ENCODE peak calls at places on chromosome 1, in nine cellular contexts. One of them, this sample, is unnamed.

GRCh38 chr1:77039739-77040138 is 172.5 kb downstream of the ST6GALNAC5 start:
- DNase-seq in kidney tubule cell: peak; percentile 94
- DNase-seq in C1 segment of cervical spinal cord: no peak
- DNase-seq in progenitor cell of endocrine pancreas: no peak
- DNase-seq in NCI-H1092 treated with DMSO at 0.1 percent for 48 hours: no peak
- DNase-seq in AG09319: peak; percentile 67
- DNase-seq in iPS-NIHi11: no peak
- DNase-seq in Calu3: peak; percentile 29
- DNase-seq in HCT116: peak; percentile 66
- DNase-seq in this sample: peak; percentile 53

GRCh38 chr1:201949491-201949890 is 3.1 kb upstream of the LMOD1 start:
- DNase-seq in kidney tubule cell: no peak
- DNase-seq in C1 segment of cervical spinal cord: no peak
- DNase-seq in progenitor cell of endocrine pancreas: no peak
- DNase-seq in NCI-H1092 treated with DMSO at 0.1 percent for 48 hours: no peak
- DNase-seq in AG09319: no peak
- DNase-seq in iPS-NIHi11: no peak
- DNase-seq in Calu3: no peak
- DNase-seq in HCT116: no peak
- DNase-seq in this sample: no peak

GRCh38 chr1:178527117-178527516 is 14.2 kb downstream of the TEX35 start:
- DNase-seq in kidney tubule cell: no peak
- DNase-seq in C1 segment of cervical spinal cord: no peak
- DNase-seq in progenitor cell of endocrine pancreas: no peak
- DNase-seq in NCI-H1092 treated with DMSO at 0.1 percent for 48 hours: no peak
- DNase-seq in AG09319: no peak
- DNase-seq in iPS-NIHi11: no peak
- DNase-seq in Calu3: no peak
- DNase-seq in HCT116: no peak
- DNase-seq in this sample: no peak

GRCh38 chr1:192476802-192477298 is 98.7 kb upstream of the RGS1 start:
- DNase-seq in kidney tubule cell: peak; percentile 20
- DNase-seq in C1 segment of cervical spinal cord: no peak
- DNase-seq in progenitor cell of endocrine pancreas: no peak
- DNase-seq in NCI-H1092 treated with DMSO at 0.1 percent for 48 hours: no peak
- DNase-seq in AG09319: no peak
- DNase-seq in iPS-NIHi11: no peak
- DNase-seq in Calu3: peak; percentile 43
- DNase-seq in HCT116: no peak
- DNase-seq in this sample: no peak

GRCh38 chr1:6646499-6647148 is 22.0 kb downstream of the THAP3 start:
- DNase-seq in kidney tubule cell: peak; percentile 62
- DNase-seq in C1 segment of cervical spinal cord: peak; percentile 3
- DNase-seq in progenitor cell of endocrine pancreas: no peak
- DNase-seq in NCI-H1092 treated with DMSO at 0.1 percent for 48 hours: peak; percentile 63
- DNase-seq in AG09319: peak; percentile 20
- DNase-seq in iPS-NIHi11: peak; percentile 74
- DNase-seq in Calu3: no peak
- DNase-seq in HCT116: peak; percentile 19
- DNase-seq in this sample: no peak

GRCh38 chr1:84876353-84876752 is 16.7 kb downstream of the LPAR3 start:
- DNase-seq in kidney tubule cell: no peak
- DNase-seq in C1 segment of cervical spinal cord: no peak
- DNase-seq in progenitor cell of endocrine pancreas: no peak
- DNase-seq in NCI-H1092 treated with DMSO at 0.1 percent for 48 hours: no peak
- DNase-seq in AG09319: no peak
- DNase-seq in iPS-NIHi11: no peak
- DNase-seq in Calu3: no peak
- DNase-seq in HCT116: no peak
- DNase-seq in this sample: no peak

GRCh38 chr1:154326546-154327465 is 1.5 kb downstream of the ATP8B2 start:
- DNase-seq in kidney tubule cell: no peak
- DNase-seq in C1 segment of cervical spinal cord: no peak
- DNase-seq in progenitor cell of endocrine pancreas: no peak
- DNase-seq in NCI-H1092 treated with DMSO at 0.1 percent for 48 hours: no peak
- DNase-seq in AG09319: peak; percentile 85
- DNase-seq in iPS-NIHi11: no peak
- DNase-seq in Calu3: no peak
- DNase-seq in HCT116: no peak
- DNase-seq in this sample: no peak

GRCh38 chr1:114176366-114176765 is 22.7 kb upstream of the SYT6 start:
- DNase-seq in kidney tubule cell: no peak
- DNase-seq in C1 segment of cervical spinal cord: no peak
- DNase-seq in progenitor cell of endocrine pancreas: no peak
- DNase-seq in NCI-H1092 treated with DMSO at 0.1 percent for 48 hours: no peak
- DNase-seq in AG09319: no peak
- DNase-seq in iPS-NIHi11: no peak
- DNase-seq in Calu3: no peak
- DNase-seq in HCT116: no peak
- DNase-seq in this sample: no peak

GRCh38 chr1:12617511-12617900 is 504 bp downstream of the DHRS3 start:
- DNase-seq in kidney tubule cell: no peak
- DNase-seq in C1 segment of cervical spinal cord: no peak
- DNase-seq in progenitor cell of endocrine pancreas: no peak
- DNase-seq in NCI-H1092 treated with DMSO at 0.1 percent for 48 hours: no peak
- DNase-seq in AG09319: no peak
- DNase-seq in iPS-NIHi11: no peak
- DNase-seq in Calu3: peak; percentile 33
- DNase-seq in HCT116: no peak
- DNase-seq in this sample: no peak

GRCh38 chr1:58460469-58460868 is 86.1 kb downstream of the OMA1 start:
- DNase-seq in kidney tubule cell: no peak
- DNase-seq in C1 segment of cervical spinal cord: no peak
- DNase-seq in progenitor cell of endocrine pancreas: no peak
- DNase-seq in NCI-H1092 treated with DMSO at 0.1 percent for 48 hours: no peak
- DNase-seq in AG09319: no peak
- DNase-seq in iPS-NIHi11: peak; percentile 51
- DNase-seq in Calu3: no peak
- DNase-seq in HCT116: no peak
- DNase-seq in this sample: no peak

GRCh38 chr1:27602510-27603319 is 1.2 kb downstream of the AHDC1 start:
- DNase-seq in kidney tubule cell: peak; percentile 20
- DNase-seq in C1 segment of cervical spinal cord: peak; percentile 62
- DNase-seq in progenitor cell of endocrine pancreas: peak; percentile 33
- DNase-seq in NCI-H1092 treated with DMSO at 0.1 percent for 48 hours: peak; percentile 62
- DNase-seq in AG09319: no peak
- DNase-seq in iPS-NIHi11: peak; percentile 67
- DNase-seq in Calu3: peak; percentile 29
- DNase-seq in HCT116: no peak
- DNase-seq in this sample: peak; percentile 59

GRCh38 chr1:153697873-153698647 is 19.6 kb downstream of the NPR1 start:
- DNase-seq in kidney tubule cell: no peak
- DNase-seq in C1 segment of cervical spinal cord: no peak
- DNase-seq in progenitor cell of endocrine pancreas: no peak
- DNase-seq in NCI-H1092 treated with DMSO at 0.1 percent for 48 hours: no peak
- DNase-seq in AG09319: no peak
- DNase-seq in iPS-NIHi11: peak; percentile 50
- DNase-seq in Calu3: no peak
- DNase-seq in HCT116: no peak
- DNase-seq in this sample: no peak